ENCODE peak calls at places on chromosome 1, in seven cellular contexts. V, U, J, Z, I, H and P are unnamed samples.
A peak's percentile ranks its signal among the peaks of the same experiment; 100 is the strongest.

GRCh38 chr1:78069784-78070183 is 24.0 kb downstream of the GIPC2 start:
- DNase-seq in V (no peak), U (no peak), J (no peak), Z (no peak), I (no peak), H (no peak), P (peak; percentile 64)

GRCh38 chr1:116538527-116538926 is 32.3 kb downstream of the CD58 start:
- DNase-seq in V (no peak), U (peak; percentile 64), J (no peak), Z (peak; percentile 64), I (peak; percentile 20), H (no peak), P (peak; percentile 90)

GRCh38 chr1:64073705-64074104 is 129.7 kb upstream of the UBE2U start:
- DNase-seq in V (no peak), U (no peak), J (no peak), Z (no peak), I (peak; percentile 49), H (no peak), P (no peak)

GRCh38 chr1:3483801-3484444 is 29.5 kb downstream of the ARHGEF16 start:
- DNase-seq in V (no peak), U (peak; percentile 39), J (peak; percentile 76), Z (no peak), I (no peak), H (no peak), P (peak; percentile 17)

GRCh38 chr1:50666849-50667248 is 243.6 kb upstream of the DMRTA2 start:
- DNase-seq in V (no peak), U (no peak), J (no peak), Z (no peak), I (no peak), H (no peak), P (no peak)

GRCh38 chr1:235292790-235293189 is 35.2 kb downstream of the ARID4B start:
- DNase-seq in V (no peak), U (no peak), J (no peak), Z (no peak), I (no peak), H (no peak), P (no peak)

GRCh38 chr1:91749690-91750335 is 136.1 kb downstream of the TGFBR3 start:
- DNase-seq in V (no peak), U (no peak), J (no peak), Z (no peak), I (no peak), H (no peak), P (no peak)

GRCh38 chr1:55526716-55527115 is 311.6 kb upstream of the USP24 start:
- DNase-seq in V (no peak), U (no peak), J (no peak), Z (no peak), I (no peak), H (no peak), P (no peak)

GRCh38 chr1:72282271-72282656 is at the start of gene NEGR1:
- DNase-seq in V (peak; percentile 40), U (no peak), J (peak; percentile 51), Z (no peak), I (peak; percentile 68), H (peak; percentile 10), P (peak; percentile 4)

GRCh38 chr1:18409609-18410237 is 71.0 kb upstream of the KLHDC7A start:
- DNase-seq in V (no peak), U (no peak), J (no peak), Z (no peak), I (no peak), H (no peak), P (no peak)

GRCh38 chr1:113747376-113747775 is 11.9 kb downstream of the PHTF1 start:
- DNase-seq in V (no peak), U (no peak), J (no peak), Z (no peak), I (no peak), H (no peak), P (peak; percentile 35)

GRCh38 chr1:6975371-6975770 is 190.1 kb downstream of the CAMTA1 start:
- DNase-seq in V (no peak), U (no peak), J (no peak), Z (no peak), I (no peak), H (no peak), P (no peak)